ENCODE peak calls at places on chromosomes 5 and 9, in five cellular contexts. One of them, this sample, is unnamed.
A peak's percentile ranks its signal among the peaks of the same experiment; 100 is the strongest.

GRCh38 chr9:89277454-89277853 is 33.5 kb upstream of the CKS2 start:
- DNase-seq in AG10803: no peak
- DNase-seq in sciatic nerve: no peak
- DNase-seq in cardiac muscle cell: peak; percentile 33
- DNase-seq in NCI-H526 treated with DMSO at 0.1 percent for 48 hours: no peak
- DNase-seq in this sample: no peak

GRCh38 chr5:119397518-119398380 is 41.9 kb downstream of the TNFAIP8 start:
- DNase-seq in cardiac muscle cell: peak; percentile 68
- DNase-seq in NCI-H526 treated with DMSO at 0.1 percent for 48 hours: no peak
- DNase-seq in AG10803: peak; percentile 84
- DNase-seq in sciatic nerve: no peak
- DNase-seq in this sample: no peak

GRCh38 chr9:131817627-131818026 is 77.8 kb upstream of the RAPGEF1 start:
- DNase-seq in NCI-H526 treated with DMSO at 0.1 percent for 48 hours: no peak
- DNase-seq in AG10803: no peak
- DNase-seq in cardiac muscle cell: no peak
- DNase-seq in sciatic nerve: no peak
- DNase-seq in this sample: no peak

GRCh38 chr9:95879591-95879990 is 4.1 kb downstream of the ERCC6L2 start:
- DNase-seq in AG10803: no peak
- DNase-seq in NCI-H526 treated with DMSO at 0.1 percent for 48 hours: no peak
- DNase-seq in sciatic nerve: no peak
- DNase-seq in cardiac muscle cell: no peak
- DNase-seq in this sample: no peak

GRCh38 chr5:146919304-146919703 is 40.7 kb upstream of the PPP2R2B start:
- DNase-seq in AG10803: no peak
- DNase-seq in NCI-H526 treated with DMSO at 0.1 percent for 48 hours: no peak
- DNase-seq in sciatic nerve: no peak
- DNase-seq in cardiac muscle cell: no peak
- DNase-seq in this sample: no peak

GRCh38 chr9:69412741-69413150 is 87.7 kb downstream of the ENTREP1 start:
- DNase-seq in AG10803: peak; percentile 69
- DNase-seq in NCI-H526 treated with DMSO at 0.1 percent for 48 hours: peak; percentile 16
- DNase-seq in sciatic nerve: no peak
- DNase-seq in cardiac muscle cell: peak; percentile 84
- DNase-seq in this sample: peak; percentile 70

GRCh38 chr9:94937214-94937903 is 210.9 kb downstream of the AOPEP start:
- DNase-seq in NCI-H526 treated with DMSO at 0.1 percent for 48 hours: no peak
- DNase-seq in sciatic nerve: no peak
- DNase-seq in AG10803: peak; percentile 90
- DNase-seq in cardiac muscle cell: peak; percentile 92
- DNase-seq in this sample: no peak

GRCh38 chr9:97640290-97640689 is 6.7 kb downstream of the NCBP1 start:
- DNase-seq in cardiac muscle cell: peak; percentile 18
- DNase-seq in AG10803: no peak
- DNase-seq in sciatic nerve: no peak
- DNase-seq in NCI-H526 treated with DMSO at 0.1 percent for 48 hours: no peak
- DNase-seq in this sample: no peak

GRCh38 chr5:20276061-20276958 is 288.3 kb upstream of the CDH18 start:
- DNase-seq in cardiac muscle cell: peak; percentile 74
- DNase-seq in NCI-H526 treated with DMSO at 0.1 percent for 48 hours: no peak
- DNase-seq in AG10803: peak; percentile 29
- DNase-seq in sciatic nerve: no peak
- DNase-seq in this sample: no peak

GRCh38 chr5:157785781-157786180 is 42.3 kb downstream of the LSM11 start:
- DNase-seq in cardiac muscle cell: no peak
- DNase-seq in NCI-H526 treated with DMSO at 0.1 percent for 48 hours: no peak
- DNase-seq in AG10803: no peak
- DNase-seq in sciatic nerve: no peak
- DNase-seq in this sample: no peak